ENCODE peak calls at places on chromosomes 11 and 22, in five cellular contexts. U, Y, Q, P and H are unnamed samples.

GRCh38 chr11:6625156-6625831 is 6.1 kb upstream of the TPP1 start:
- DNase-seq in U (no peak), Y (no peak), Q (no peak), P (no peak), H (no peak)

GRCh38 chr11:75633409-75634011 is 35.3 kb downstream of the MAP6 start:
- DNase-seq in U (no peak), Y (no peak), Q (no peak), P (no peak), H (no peak)

GRCh38 chr11:46456269-46456668 is 64.7 kb upstream of the CHRM4 start:
- DNase-seq in U (no peak), Y (no peak), Q (no peak), P (no peak), H (no peak)

GRCh38 chr11:70742553-70743291 is 344.4 kb downstream of the CTTN start:
- DNase-seq in U (no peak), Y (no peak), Q (no peak), P (peak; percentile 65), H (no peak)

GRCh38 chr11:83722392-83722791 is 436.2 kb upstream of the CCDC90B start:
- DNase-seq in U (no peak), Y (no peak), Q (no peak), P (no peak), H (no peak)

GRCh38 chr22:49971232-49972162 is 10.9 kb downstream of the PIM3 start:
- DNase-seq in U (peak; percentile 63), Y (peak; percentile 86), Q (peak; percentile 58), P (peak; percentile 49), H (no peak)

GRCh38 chr22:46738642-46738960 is 549 bp upstream of the CERK start:
- DNase-seq in U (no peak), Y (no peak), Q (no peak), P (no peak), H (no peak)

GRCh38 chr11:6610591-6610990 is 1.4 kb downstream of the TAF10 start:
- DNase-seq in U (no peak), Y (no peak), Q (peak; percentile 17), P (no peak), H (no peak)

GRCh38 chr22:22666307-22667091 is 22.1 kb downstream of the GGTLC2 start:
- DNase-seq in U (peak; percentile 42), Y (no peak), Q (no peak), P (peak; percentile 45), H (no peak)

GRCh38 chr11:26976389-26976788 is 17.5 kb upstream of the FIBIN start:
- DNase-seq in U (peak; percentile 75), Y (no peak), Q (no peak), P (no peak), H (no peak)

GRCh38 chr11:90434858-90435257 is 212.0 kb upstream of the CHORDC1 start:
- DNase-seq in U (no peak), Y (no peak), Q (no peak), P (peak; percentile 24), H (no peak)
- TF ChIP-seq CTCF in U (no peak), Y (no peak), Q (no peak), P (peak; percentile 65), H (no peak)

GRCh38 chr11:58058276-58059010 is 27.7 kb downstream of the OR6Q1 start:
- DNase-seq in U (no peak), Y (no peak), Q (no peak), P (no peak), H (peak; percentile 66)

GRCh38 chr11:58060535-58060934 is 29.8 kb downstream of the OR6Q1 start:
- DNase-seq in U (no peak), Y (no peak), Q (no peak), P (no peak), H (no peak)

GRCh38 chr11:58061813-58062212 is 31.1 kb downstream of the OR6Q1 start:
- DNase-seq in U (peak; percentile 93), Y (no peak), Q (no peak), P (no peak), H (no peak)

GRCh38 chr11:58059011-58059358 is 28.2 kb downstream of the OR6Q1 start:
- DNase-seq in U (peak; percentile 81), Y (no peak), Q (no peak), P (no peak), H (no peak)

GRCh38 chr11:58060939-58061672 is 30.4 kb downstream of the OR6Q1 start:
- DNase-seq in U (peak; percentile 8), Y (no peak), Q (no peak), P (no peak), H (no peak)
- TF ChIP-seq CTCF in U (peak; percentile 32), Y (no peak), Q (no peak), P (no peak), H (no peak)

DNA sequence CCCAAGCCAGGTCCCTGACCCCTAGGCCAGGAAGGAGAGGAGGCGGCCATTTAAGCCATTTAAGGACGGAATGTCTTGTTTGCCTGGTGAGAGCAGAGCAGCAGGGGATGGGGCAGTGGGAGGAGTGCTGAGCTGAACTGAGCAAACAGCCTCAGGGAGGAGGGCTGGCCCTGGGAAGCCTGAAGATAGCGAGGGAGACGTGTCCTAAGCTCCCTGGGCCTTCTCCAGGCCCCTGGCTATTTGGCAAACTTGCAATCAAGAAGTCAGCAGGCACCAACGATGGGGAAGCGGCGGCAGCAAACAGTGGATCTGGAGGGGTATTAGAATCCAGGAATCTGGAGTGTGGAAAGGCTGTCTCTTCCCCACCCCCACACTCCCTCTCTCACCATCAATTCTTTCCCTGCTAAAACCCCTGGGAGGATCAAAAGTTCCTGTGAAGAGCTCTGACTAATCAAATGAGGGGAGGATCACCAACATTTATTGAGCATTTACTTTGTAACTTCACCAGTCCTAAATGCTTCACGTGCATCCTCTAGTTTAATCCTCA is 8.8 kb downstream of the BCL9L start:
- DNase-seq in U (peak; percentile 91), Y (peak; percentile 85), Q (no peak), P (peak; percentile 65), H (no peak)
- TF ChIP-seq CTCF in U (no peak), Y (no peak), Q (no peak), P (no peak), H (no peak)

DNA sequence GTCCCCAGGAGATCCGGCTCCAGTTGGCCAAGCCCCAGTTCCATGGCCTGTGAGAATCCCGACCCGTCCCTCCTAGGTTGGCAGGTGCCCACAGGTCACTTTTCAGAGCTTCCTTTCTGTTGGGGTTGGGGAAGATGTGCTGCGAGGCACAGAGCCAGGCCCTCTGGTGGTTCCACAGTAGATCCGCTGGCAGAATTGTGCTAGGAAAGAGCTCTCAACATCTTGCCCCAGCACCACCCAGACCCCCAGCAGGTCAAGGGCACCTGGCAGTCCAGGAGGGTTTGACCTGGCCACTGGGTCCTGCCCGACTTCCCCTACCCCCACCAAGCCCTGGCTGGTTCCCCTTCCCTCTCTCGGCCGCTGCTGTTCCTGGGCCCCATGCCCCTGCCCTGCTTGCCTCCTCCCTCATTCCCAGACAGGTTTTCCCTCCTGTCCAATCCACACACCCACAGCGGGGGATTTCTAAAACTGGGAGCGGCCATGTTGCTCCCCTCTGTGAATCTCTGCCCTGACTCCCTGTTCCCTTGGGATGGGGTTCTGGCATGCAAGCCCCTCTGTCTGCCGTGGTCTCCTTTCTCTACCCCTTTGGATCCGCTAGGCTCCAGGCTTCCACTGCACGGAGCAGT is 26.2 kb upstream of the GCAT start:
- DNase-seq in U (peak; percentile 38), Y (no peak), Q (no peak), P (no peak), H (no peak)
- TF ChIP-seq CTCF in U (peak; percentile 38), Y (no peak), Q (no peak), P (peak; percentile 52), H (no peak)

DNA sequence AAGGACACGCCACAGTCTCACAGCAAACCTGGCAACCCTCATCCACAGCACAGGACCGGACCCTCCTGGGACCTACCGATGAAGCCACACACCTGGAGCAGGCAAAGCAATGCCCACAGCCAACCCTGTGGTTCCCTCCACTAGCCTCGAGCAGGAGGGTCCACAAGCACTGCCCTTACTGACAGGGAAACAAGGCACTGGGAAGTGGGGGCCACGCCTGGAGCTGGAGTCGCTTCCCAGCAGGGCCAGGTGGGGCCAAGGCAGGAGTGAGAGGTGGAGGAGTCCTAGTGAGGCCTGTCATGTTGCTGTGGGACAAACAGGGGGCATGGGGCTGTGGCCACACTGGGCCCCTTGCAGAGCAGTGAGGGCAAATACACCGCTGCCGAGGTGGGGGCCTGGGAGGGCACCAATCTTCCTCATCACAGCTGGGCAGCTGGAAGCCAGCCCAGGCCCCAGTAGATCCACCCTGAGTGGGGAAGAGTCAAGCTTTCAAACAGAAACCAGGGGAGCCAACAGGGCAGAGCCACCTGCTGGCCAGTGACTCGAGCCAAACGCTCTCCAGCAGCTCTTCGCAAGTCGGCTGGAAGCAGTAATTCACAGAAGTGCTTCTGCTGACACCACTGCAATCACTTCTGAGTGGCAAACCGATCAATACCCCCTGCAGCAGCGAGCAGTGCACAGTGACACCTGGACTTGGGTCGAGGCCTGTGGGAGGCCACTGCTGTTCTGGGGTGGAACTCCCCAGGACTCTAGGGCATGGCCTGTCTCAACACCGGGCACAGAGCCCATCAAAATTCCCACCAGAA is 13.7 kb downstream of the SULT4A1 start:
- DNase-seq in U (peak; percentile 22), Y (no peak), Q (no peak), P (peak; percentile 64), H (peak; percentile 53)
- TF ChIP-seq CTCF in U (peak; percentile 31), Y (no peak), Q (no peak), P (peak; percentile 79), H (no peak)

GRCh38 chr11:44456544-44457270 is 108.8 kb upstream of the CD82 start:
- DNase-seq in U (no peak), Y (no peak), Q (no peak), P (peak; percentile 27), H (no peak)
- TF ChIP-seq CTCF in U (no peak), Y (no peak), Q (no peak), P (peak; percentile 46), H (no peak)

GRCh38 chr11:63978551-63979235 is 4.3 kb downstream of the COX8A start:
- DNase-seq in U (no peak), Y (no peak), Q (no peak), P (no peak), H (no peak)

GRCh38 chr11:63970902-63971301 is 3.5 kb upstream of the COX8A start:
- DNase-seq in U (no peak), Y (no peak), Q (no peak), P (no peak), H (no peak)

GRCh38 chr11:63979426-63979825 is 5.0 kb downstream of the COX8A start:
- DNase-seq in U (no peak), Y (no peak), Q (no peak), P (no peak), H (no peak)

GRCh38 chr11:63974259-63975143 is at the start of gene COX8A:
- DNase-seq in U (peak; percentile 100), Y (peak; percentile 99), Q (peak; percentile 96), P (peak; percentile 92), H (peak; percentile 99)
- TF ChIP-seq CTCF in U (no peak), Y (no peak), Q (no peak), P (no peak), H (no peak)

DNA sequence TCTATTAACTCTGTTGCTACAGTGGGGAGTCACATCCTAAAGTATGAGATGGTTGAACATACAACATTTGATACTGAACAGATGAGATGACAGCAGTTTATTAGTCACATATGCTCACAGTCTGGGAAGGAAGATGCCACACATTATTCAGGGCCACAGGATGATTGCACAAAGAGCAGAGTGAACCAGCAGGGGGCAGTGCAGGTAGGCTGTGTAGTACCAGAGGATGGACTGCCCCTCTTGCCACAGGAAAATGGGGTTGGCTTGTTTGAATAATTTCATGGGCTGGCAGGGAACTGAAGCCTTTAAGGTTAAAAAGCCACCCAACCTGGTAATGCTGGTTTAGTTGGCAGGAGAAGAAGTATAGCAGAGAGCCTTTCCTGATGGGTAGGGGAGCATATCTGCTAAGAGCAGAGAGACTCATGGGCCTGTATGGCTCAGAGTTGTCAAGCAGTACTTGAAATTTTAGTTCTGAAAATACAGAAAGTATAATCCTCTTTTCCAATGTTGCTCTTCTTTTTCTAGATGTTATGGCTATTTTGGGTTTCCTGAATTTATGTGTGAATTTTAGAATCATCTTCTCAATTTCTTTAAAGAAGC is 180.4 kb upstream of the B3GAT1 start:
- DNase-seq in U (peak; percentile 1), Y (no peak), Q (no peak), P (peak; percentile 66), H (no peak)
- TF ChIP-seq CTCF in U (peak; percentile 23), Y (no peak), Q (no peak), P (peak; percentile 76), H (no peak)